ENCODE peak calls at places on chromosomes 16 and 17, in six cellular contexts. K, L, J, O, M and F are unnamed samples.
A peak's percentile ranks its signal among the peaks of the same experiment; 100 is the strongest.

GRCh38 chr16:8826278-8826879 is 28.7 kb downstream of the PMM2 start:
- DNase-seq in K (no peak), L (no peak), J (no peak), O (no peak), M (no peak), F (no peak)

GRCh38 chr17:79747508-79748295 is 17.0 kb downstream of the ENPP7 start:
- DNase-seq in K (no peak), L (peak; percentile 90), J (no peak), O (no peak), M (peak; percentile 46), F (no peak)

GRCh38 chr16:70772493-70772892 is 28.5 kb downstream of the VAC14 start:
- DNase-seq in K (no peak), L (no peak), J (no peak), O (no peak), M (no peak), F (no peak)

GRCh38 chr17:75011788-75012319 is 616 bp upstream of the MRPL58 start:
- DNase-seq in K (peak; percentile 87), L (peak; percentile 41), J (peak; percentile 69), O (peak; percentile 70), M (no peak), F (peak; percentile 75)

GRCh38 chr17:79861371-79862216 is 22.4 kb upstream of the CBX4 start:
- DNase-seq in K (no peak), L (no peak), J (no peak), O (no peak), M (no peak), F (no peak)

GRCh38 chr16:89324056-89325010 is 106.8 kb downstream of the ZNF778 start:
- DNase-seq in K (no peak), L (no peak), J (no peak), O (no peak), M (no peak), F (no peak)

GRCh38 chr17:48074322-48075054 is 26.3 kb downstream of the NFE2L1 start:
- DNase-seq in K (peak; percentile 96), L (peak; percentile 80), J (peak; percentile 72), O (peak; percentile 91), M (no peak), F (peak; percentile 83)

GRCh38 chr17:45171338-45172231 is 9.9 kb downstream of the HEXIM2 start:
- DNase-seq in K (no peak), L (peak; percentile 79), J (no peak), O (peak; percentile 58), M (no peak), F (peak; percentile 27)

GRCh38 chr16:16890964-16891363 is 512.0 kb downstream of the NPIPA7 start:
- DNase-seq in K (no peak), L (no peak), J (no peak), O (no peak), M (no peak), F (no peak)

GRCh38 chr17:74768069-74768762 is 7.9 kb downstream of the NAT9 start:
- DNase-seq in K (peak; percentile 97), L (no peak), J (no peak), O (peak; percentile 66), M (peak; percentile 84), F (peak; percentile 89)

GRCh38 chr17:81665205-81666091 is 957 bp downstream of the OXLD1 start:
- DNase-seq in K (no peak), L (peak; percentile 23), J (no peak), O (no peak), M (no peak), F (no peak)

GRCh38 chr17:81666342-81667191 is at the start of the genes CCDC137 and OXLD1:
- DNase-seq in K (peak; percentile 97), L (peak; percentile 98), J (peak; percentile 96), O (peak; percentile 94), M (peak; percentile 98), F (peak; percentile 98)

GRCh38 chr17:81666092-81666341 is 388 bp downstream of the OXLD1 start:
- DNase-seq in K (no peak), L (peak; percentile 81), J (no peak), O (no peak), M (no peak), F (no peak)

GRCh38 chr17:81664051-81664470 is 2.3 kb downstream of the OXLD1 start:
- DNase-seq in K (no peak), L (no peak), J (no peak), O (no peak), M (no peak), F (no peak)

GRCh38 chr17:81667754-81668153 is 1.2 kb downstream of the CCDC137 start:
- DNase-seq in K (no peak), L (peak; percentile 48), J (no peak), O (no peak), M (no peak), F (no peak)
- TF ChIP-seq CTCF in K (no peak), L (no peak), J (no peak), O (no peak), M (no peak), F (no peak)

DNA sequence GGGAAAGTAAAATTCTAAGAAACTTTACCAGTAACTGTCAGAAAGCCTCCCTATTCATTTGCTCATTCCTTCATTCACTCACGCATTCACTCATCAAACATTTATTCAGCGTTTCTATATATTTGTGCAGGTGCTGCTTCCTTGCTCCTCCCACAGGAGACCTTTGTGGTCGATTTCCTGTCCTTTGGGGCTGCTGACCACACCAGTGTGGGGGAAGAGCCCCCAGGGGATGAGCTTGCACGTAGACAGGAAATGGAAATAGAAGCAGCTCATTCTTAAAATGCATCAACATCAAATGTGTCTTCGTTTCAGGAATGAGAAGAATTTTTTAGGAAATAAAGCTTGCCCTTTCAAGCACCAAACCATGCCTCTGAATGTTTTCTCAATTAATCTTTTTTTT is 9.6 kb downstream of the PIK3R6 start:
- DNase-seq in K (no peak), L (no peak), J (no peak), O (no peak), M (no peak), F (no peak)
- H3K27ac ChIP-seq in K (no peak overlapping the region), L (no peak overlapping the region), J (no peak overlapping the region), O (no peak overlapping the region), M (peak overlapping the region; percentile 62), F (no peak overlapping the region)

GRCh38 chr17:76642032-76642561 is 1.5 kb downstream of the ST6GALNAC1 start:
- DNase-seq in K (no peak), L (no peak), J (no peak), O (no peak), M (no peak), F (no peak)

GRCh38 chr17:76642994-76643393 is 563 bp downstream of the ST6GALNAC1 start:
- DNase-seq in K (no peak), L (no peak), J (no peak), O (no peak), M (no peak), F (no peak)

GRCh38 chr17:76640550-76641380 is 2.8 kb downstream of the ST6GALNAC1 start:
- DNase-seq in K (no peak), L (no peak), J (no peak), O (no peak), M (no peak), F (no peak)

GRCh38 chr17:76643553-76644148 is at the start of gene ST6GALNAC1:
- DNase-seq in K (no peak), L (no peak), J (no peak), O (no peak), M (no peak), F (peak; percentile 85)

GRCh38 chr17:76641501-76641900 is 2.1 kb downstream of the ST6GALNAC1 start:
- DNase-seq in K (no peak), L (no peak), J (no peak), O (no peak), M (no peak), F (no peak)
- H3K4me3 ChIP-seq in K (no peak overlapping the region), L (no peak overlapping the region), J (no peak overlapping the region), O (no peak overlapping the region), M (no peak overlapping the region), F (peak overlapping the region; percentile 41)

GRCh38 chr17:6044261-6044660 is 25.9 kb upstream of the WSCD1 start:
- DNase-seq in K (no peak), L (no peak), J (no peak), O (no peak), M (no peak), F (no peak)

GRCh38 chr17:6046431-6046830 is 23.7 kb upstream of the WSCD1 start:
- DNase-seq in K (no peak), L (no peak), J (no peak), O (no peak), M (no peak), F (no peak)

GRCh38 chr17:6043405-6043804 is 26.8 kb upstream of the WSCD1 start:
- DNase-seq in K (no peak), L (no peak), J (no peak), O (no peak), M (no peak), F (no peak)

GRCh38 chr17:6047966-6048365 is 22.2 kb upstream of the WSCD1 start:
- DNase-seq in K (no peak), L (no peak), J (no peak), O (no peak), M (no peak), F (no peak)

DNA sequence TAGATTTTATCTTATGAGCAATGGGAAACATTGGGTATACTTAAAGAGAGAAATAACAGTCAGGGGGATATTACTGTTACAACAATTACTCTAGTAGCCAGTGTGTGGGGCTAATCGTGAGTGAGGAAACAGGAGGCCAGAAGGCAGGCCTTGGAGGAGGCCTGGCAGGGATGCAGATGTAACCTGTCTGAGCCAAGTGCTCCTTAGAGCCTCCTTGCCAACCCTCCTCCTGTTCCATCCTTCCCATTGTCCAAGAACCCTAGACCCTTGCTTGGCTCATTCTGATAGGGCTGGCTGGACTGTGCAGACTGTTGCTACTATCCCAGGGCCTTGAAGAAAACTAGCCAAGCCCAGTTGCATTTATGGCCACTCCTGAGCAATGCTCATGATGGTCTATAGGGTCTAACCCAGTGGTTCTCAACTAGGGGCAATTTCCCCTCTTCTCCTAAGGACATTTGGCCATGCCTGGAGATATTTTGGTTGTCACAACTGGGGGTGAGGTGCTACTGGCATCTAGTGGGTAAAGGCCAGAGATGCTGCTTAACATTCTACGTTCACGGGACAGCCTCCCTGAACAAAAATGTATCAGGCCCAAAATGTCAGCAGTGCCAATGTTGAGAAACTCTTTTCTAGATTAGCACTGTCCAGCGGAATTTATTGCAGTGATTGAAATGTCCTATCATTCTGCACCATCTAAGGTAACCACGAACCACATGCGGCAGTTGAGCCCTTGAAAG is 24.4 kb upstream of the WSCD1 start:
- DNase-seq in K (no peak), L (no peak), J (no peak), O (no peak), M (no peak), F (no peak)
- TF ChIP-seq CTCF in K (no peak), L (peak; percentile 33), J (no peak), O (peak; percentile 16), M (no peak), F (no peak)